ENCODE peak calls at places on chromosome 3, in six cellular contexts. One of them, this sample, is unnamed.
A peak's percentile ranks its signal among the peaks of the same experiment; 100 is the strongest.

GRCh38 chr3:158314426-158315357 is 204.8 kb downstream of the RSRC1 start:
- DNase-seq in activated T-cell treated with anti-CD3 and anti-CD28 coated beads, Interleukin-2, amount 50 U/mL, for 48 hours: no peak
- DNase-seq in EL: no peak
- DNase-seq in mesothelial cell of epicardium: no peak
- DNase-seq in NCI-H2081: no peak
- DNase-seq in stimulated activated naive CD8-positive, alpha-beta T cell treated with anti-CD3 and anti-CD28 coated beads, Interleukin-15, Interleukin-2, amounts not matched to agents 100 U/mL and 50 U/mL, for 24 hours: no peak
- DNase-seq in this sample: no peak

GRCh38 chr3:113532698-113533533 is 561 bp downstream of the SIDT1 start:
- DNase-seq in NCI-H2081: peak; percentile 42
- DNase-seq in stimulated activated naive CD8-positive, alpha-beta T cell treated with anti-CD3 and anti-CD28 coated beads, Interleukin-15, Interleukin-2, amounts not matched to agents 100 U/mL and 50 U/mL, for 24 hours: peak; percentile 59
- DNase-seq in mesothelial cell of epicardium: peak; percentile 49
- DNase-seq in EL: no peak
- DNase-seq in activated T-cell treated with anti-CD3 and anti-CD28 coated beads, Interleukin-2, amount 50 U/mL, for 48 hours: peak; percentile 71
- DNase-seq in this sample: peak; percentile 15

GRCh38 chr3:126216416-126216815 is 36.0 kb upstream of the ALDH1L1 start:
- DNase-seq in activated T-cell treated with anti-CD3 and anti-CD28 coated beads, Interleukin-2, amount 50 U/mL, for 48 hours: no peak
- DNase-seq in stimulated activated naive CD8-positive, alpha-beta T cell treated with anti-CD3 and anti-CD28 coated beads, Interleukin-15, Interleukin-2, amounts not matched to agents 100 U/mL and 50 U/mL, for 24 hours: no peak
- DNase-seq in mesothelial cell of epicardium: no peak
- DNase-seq in EL: peak; percentile 79
- DNase-seq in NCI-H2081: no peak
- DNase-seq in this sample: no peak

GRCh38 chr3:190048831-190049541 is 71.7 kb downstream of the P3H2 start:
- DNase-seq in mesothelial cell of epicardium: no peak
- DNase-seq in EL: peak; percentile 82
- DNase-seq in NCI-H2081: no peak
- DNase-seq in activated T-cell treated with anti-CD3 and anti-CD28 coated beads, Interleukin-2, amount 50 U/mL, for 48 hours: no peak
- DNase-seq in stimulated activated naive CD8-positive, alpha-beta T cell treated with anti-CD3 and anti-CD28 coated beads, Interleukin-15, Interleukin-2, amounts not matched to agents 100 U/mL and 50 U/mL, for 24 hours: no peak
- DNase-seq in this sample: no peak

GRCh38 chr3:9859530-9860025 is 15.8 kb upstream of the RPUSD3 start:
- DNase-seq in NCI-H2081: no peak
- DNase-seq in stimulated activated naive CD8-positive, alpha-beta T cell treated with anti-CD3 and anti-CD28 coated beads, Interleukin-15, Interleukin-2, amounts not matched to agents 100 U/mL and 50 U/mL, for 24 hours: no peak
- DNase-seq in activated T-cell treated with anti-CD3 and anti-CD28 coated beads, Interleukin-2, amount 50 U/mL, for 48 hours: no peak
- DNase-seq in mesothelial cell of epicardium: no peak
- DNase-seq in EL: no peak
- DNase-seq in this sample: no peak

GRCh38 chr3:49173116-49173791 is 1.9 kb downstream of the KLHDC8B start:
- DNase-seq in EL: no peak
- DNase-seq in mesothelial cell of epicardium: peak; percentile 55
- DNase-seq in NCI-H2081: peak; percentile 37
- DNase-seq in stimulated activated naive CD8-positive, alpha-beta T cell treated with anti-CD3 and anti-CD28 coated beads, Interleukin-15, Interleukin-2, amounts not matched to agents 100 U/mL and 50 U/mL, for 24 hours: no peak
- DNase-seq in activated T-cell treated with anti-CD3 and anti-CD28 coated beads, Interleukin-2, amount 50 U/mL, for 48 hours: no peak
- DNase-seq in this sample: no peak

GRCh38 chr3:99780749-99781148 is 36.9 kb upstream of the CMSS1 start:
- DNase-seq in EL: peak; percentile 37
- DNase-seq in mesothelial cell of epicardium: no peak
- DNase-seq in activated T-cell treated with anti-CD3 and anti-CD28 coated beads, Interleukin-2, amount 50 U/mL, for 48 hours: no peak
- DNase-seq in NCI-H2081: no peak
- DNase-seq in stimulated activated naive CD8-positive, alpha-beta T cell treated with anti-CD3 and anti-CD28 coated beads, Interleukin-15, Interleukin-2, amounts not matched to agents 100 U/mL and 50 U/mL, for 24 hours: no peak
- DNase-seq in this sample: no peak

GRCh38 chr3:70543493-70543892 is 231.1 kb upstream of the MDFIC2 start:
- DNase-seq in stimulated activated naive CD8-positive, alpha-beta T cell treated with anti-CD3 and anti-CD28 coated beads, Interleukin-15, Interleukin-2, amounts not matched to agents 100 U/mL and 50 U/mL, for 24 hours: no peak
- DNase-seq in EL: no peak
- DNase-seq in mesothelial cell of epicardium: no peak
- DNase-seq in NCI-H2081: no peak
- DNase-seq in activated T-cell treated with anti-CD3 and anti-CD28 coated beads, Interleukin-2, amount 50 U/mL, for 48 hours: no peak
- DNase-seq in this sample: no peak

GRCh38 chr3:136783708-136784191 is 31.6 kb upstream of the STAG1 start:
- DNase-seq in EL: peak; percentile 72
- DNase-seq in NCI-H2081: no peak
- DNase-seq in stimulated activated naive CD8-positive, alpha-beta T cell treated with anti-CD3 and anti-CD28 coated beads, Interleukin-15, Interleukin-2, amounts not matched to agents 100 U/mL and 50 U/mL, for 24 hours: no peak
- DNase-seq in activated T-cell treated with anti-CD3 and anti-CD28 coated beads, Interleukin-2, amount 50 U/mL, for 48 hours: no peak
- DNase-seq in mesothelial cell of epicardium: no peak
- DNase-seq in this sample: no peak

GRCh38 chr3:46495901-46496456 is 1.8 kb upstream of the RTP3 start:
- DNase-seq in stimulated activated naive CD8-positive, alpha-beta T cell treated with anti-CD3 and anti-CD28 coated beads, Interleukin-15, Interleukin-2, amounts not matched to agents 100 U/mL and 50 U/mL, for 24 hours: no peak
- DNase-seq in EL: peak; percentile 92
- DNase-seq in NCI-H2081: no peak
- DNase-seq in activated T-cell treated with anti-CD3 and anti-CD28 coated beads, Interleukin-2, amount 50 U/mL, for 48 hours: no peak
- DNase-seq in mesothelial cell of epicardium: no peak
- DNase-seq in this sample: no peak

GRCh38 chr3:196936288-196936687 is 6.0 kb downstream of the NCBP2 start:
- DNase-seq in mesothelial cell of epicardium: no peak
- DNase-seq in EL: no peak
- DNase-seq in activated T-cell treated with anti-CD3 and anti-CD28 coated beads, Interleukin-2, amount 50 U/mL, for 48 hours: no peak
- DNase-seq in stimulated activated naive CD8-positive, alpha-beta T cell treated with anti-CD3 and anti-CD28 coated beads, Interleukin-15, Interleukin-2, amounts not matched to agents 100 U/mL and 50 U/mL, for 24 hours: no peak
- DNase-seq in NCI-H2081: no peak
- DNase-seq in this sample: no peak

GRCh38 chr3:100108464-100109079 is 5.7 kb downstream of the FILIP1L start:
- DNase-seq in activated T-cell treated with anti-CD3 and anti-CD28 coated beads, Interleukin-2, amount 50 U/mL, for 48 hours: no peak
- DNase-seq in EL: no peak
- DNase-seq in mesothelial cell of epicardium: no peak
- DNase-seq in NCI-H2081: no peak
- DNase-seq in stimulated activated naive CD8-positive, alpha-beta T cell treated with anti-CD3 and anti-CD28 coated beads, Interleukin-15, Interleukin-2, amounts not matched to agents 100 U/mL and 50 U/mL, for 24 hours: no peak
- DNase-seq in this sample: no peak

GRCh38 chr3:83003917-83004316 is 1242.5 kb upstream of the GBE1 start:
- DNase-seq in mesothelial cell of epicardium: no peak
- DNase-seq in stimulated activated naive CD8-positive, alpha-beta T cell treated with anti-CD3 and anti-CD28 coated beads, Interleukin-15, Interleukin-2, amounts not matched to agents 100 U/mL and 50 U/mL, for 24 hours: no peak
- DNase-seq in activated T-cell treated with anti-CD3 and anti-CD28 coated beads, Interleukin-2, amount 50 U/mL, for 48 hours: no peak
- DNase-seq in EL: no peak
- DNase-seq in NCI-H2081: peak; percentile 7
- DNase-seq in this sample: no peak

GRCh38 chr3:11774296-11774877 is 72.3 kb downstream of the TAMM41 start:
- DNase-seq in mesothelial cell of epicardium: no peak
- DNase-seq in NCI-H2081: no peak
- DNase-seq in stimulated activated naive CD8-positive, alpha-beta T cell treated with anti-CD3 and anti-CD28 coated beads, Interleukin-15, Interleukin-2, amounts not matched to agents 100 U/mL and 50 U/mL, for 24 hours: no peak
- DNase-seq in activated T-cell treated with anti-CD3 and anti-CD28 coated beads, Interleukin-2, amount 50 U/mL, for 48 hours: no peak
- DNase-seq in EL: peak; percentile 55
- DNase-seq in this sample: peak; percentile 26

GRCh38 chr3:13249630-13250395 is 170.3 kb downstream of the NUP210 start:
- DNase-seq in stimulated activated naive CD8-positive, alpha-beta T cell treated with anti-CD3 and anti-CD28 coated beads, Interleukin-15, Interleukin-2, amounts not matched to agents 100 U/mL and 50 U/mL, for 24 hours: no peak
- DNase-seq in NCI-H2081: no peak
- DNase-seq in activated T-cell treated with anti-CD3 and anti-CD28 coated beads, Interleukin-2, amount 50 U/mL, for 48 hours: no peak
- DNase-seq in EL: no peak
- DNase-seq in mesothelial cell of epicardium: no peak
- DNase-seq in this sample: no peak

GRCh38 chr3:27312044-27312668 is 57.0 kb downstream of the NEK10 start:
- DNase-seq in EL: peak; percentile 83
- DNase-seq in NCI-H2081: peak; percentile 60
- DNase-seq in mesothelial cell of epicardium: no peak
- DNase-seq in stimulated activated naive CD8-positive, alpha-beta T cell treated with anti-CD3 and anti-CD28 coated beads, Interleukin-15, Interleukin-2, amounts not matched to agents 100 U/mL and 50 U/mL, for 24 hours: no peak
- DNase-seq in activated T-cell treated with anti-CD3 and anti-CD28 coated beads, Interleukin-2, amount 50 U/mL, for 48 hours: peak; percentile 20
- DNase-seq in this sample: peak; percentile 45

GRCh38 chr3:16286161-16286560 is 21.1 kb downstream of the OXNAD1 start:
- DNase-seq in activated T-cell treated with anti-CD3 and anti-CD28 coated beads, Interleukin-2, amount 50 U/mL, for 48 hours: peak; percentile 70
- DNase-seq in EL: no peak
- DNase-seq in NCI-H2081: no peak
- DNase-seq in stimulated activated naive CD8-positive, alpha-beta T cell treated with anti-CD3 and anti-CD28 coated beads, Interleukin-15, Interleukin-2, amounts not matched to agents 100 U/mL and 50 U/mL, for 24 hours: peak; percentile 65
- DNase-seq in mesothelial cell of epicardium: no peak
- DNase-seq in this sample: no peak

GRCh38 chr3:66396888-66397287 is 103.9 kb downstream of the LRIG1 start:
- DNase-seq in EL: no peak
- DNase-seq in stimulated activated naive CD8-positive, alpha-beta T cell treated with anti-CD3 and anti-CD28 coated beads, Interleukin-15, Interleukin-2, amounts not matched to agents 100 U/mL and 50 U/mL, for 24 hours: no peak
- DNase-seq in mesothelial cell of epicardium: no peak
- DNase-seq in activated T-cell treated with anti-CD3 and anti-CD28 coated beads, Interleukin-2, amount 50 U/mL, for 48 hours: no peak
- DNase-seq in NCI-H2081: no peak
- DNase-seq in this sample: no peak

GRCh38 chr3:14266361-14266760 is 87.7 kb downstream of the LSM3 start:
- DNase-seq in activated T-cell treated with anti-CD3 and anti-CD28 coated beads, Interleukin-2, amount 50 U/mL, for 48 hours: no peak
- DNase-seq in mesothelial cell of epicardium: no peak
- DNase-seq in EL: peak; percentile 84
- DNase-seq in NCI-H2081: no peak
- DNase-seq in stimulated activated naive CD8-positive, alpha-beta T cell treated with anti-CD3 and anti-CD28 coated beads, Interleukin-15, Interleukin-2, amounts not matched to agents 100 U/mL and 50 U/mL, for 24 hours: no peak
- DNase-seq in this sample: no peak

GRCh38 chr3:10351013-10351735 is 30.3 kb upstream of the SEC13 start:
- DNase-seq in mesothelial cell of epicardium: no peak
- DNase-seq in NCI-H2081: no peak
- DNase-seq in EL: no peak
- DNase-seq in stimulated activated naive CD8-positive, alpha-beta T cell treated with anti-CD3 and anti-CD28 coated beads, Interleukin-15, Interleukin-2, amounts not matched to agents 100 U/mL and 50 U/mL, for 24 hours: no peak
- DNase-seq in activated T-cell treated with anti-CD3 and anti-CD28 coated beads, Interleukin-2, amount 50 U/mL, for 48 hours: no peak
- DNase-seq in this sample: no peak

GRCh38 chr3:183502782-183503181 is 52.7 kb downstream of the KLHL6 start:
- DNase-seq in stimulated activated naive CD8-positive, alpha-beta T cell treated with anti-CD3 and anti-CD28 coated beads, Interleukin-15, Interleukin-2, amounts not matched to agents 100 U/mL and 50 U/mL, for 24 hours: no peak
- DNase-seq in activated T-cell treated with anti-CD3 and anti-CD28 coated beads, Interleukin-2, amount 50 U/mL, for 48 hours: no peak
- DNase-seq in EL: no peak
- DNase-seq in NCI-H2081: peak; percentile 80
- DNase-seq in mesothelial cell of epicardium: no peak
- DNase-seq in this sample: peak; percentile 86

GRCh38 chr3:158097571-158098553 is 8.4 kb downstream of the SHOX2 start:
- DNase-seq in mesothelial cell of epicardium: peak; percentile 89
- DNase-seq in EL: peak; percentile 45
- DNase-seq in activated T-cell treated with anti-CD3 and anti-CD28 coated beads, Interleukin-2, amount 50 U/mL, for 48 hours: peak; percentile 85
- DNase-seq in NCI-H2081: peak; percentile 97
- DNase-seq in stimulated activated naive CD8-positive, alpha-beta T cell treated with anti-CD3 and anti-CD28 coated beads, Interleukin-15, Interleukin-2, amounts not matched to agents 100 U/mL and 50 U/mL, for 24 hours: peak; percentile 77
- DNase-seq in this sample: no peak

GRCh38 chr3:184523825-184524615 is 37.6 kb upstream of the EPHB3 start:
- DNase-seq in EL: peak; percentile 73
- DNase-seq in mesothelial cell of epicardium: no peak
- DNase-seq in stimulated activated naive CD8-positive, alpha-beta T cell treated with anti-CD3 and anti-CD28 coated beads, Interleukin-15, Interleukin-2, amounts not matched to agents 100 U/mL and 50 U/mL, for 24 hours: peak; percentile 16
- DNase-seq in NCI-H2081: no peak
- DNase-seq in activated T-cell treated with anti-CD3 and anti-CD28 coated beads, Interleukin-2, amount 50 U/mL, for 48 hours: no peak
- DNase-seq in this sample: no peak

GRCh38 chr3:172042136-172042535 is 2.8 kb downstream of the FNDC3B start:
- DNase-seq in mesothelial cell of epicardium: no peak
- DNase-seq in EL: peak; percentile 39
- DNase-seq in NCI-H2081: no peak
- DNase-seq in stimulated activated naive CD8-positive, alpha-beta T cell treated with anti-CD3 and anti-CD28 coated beads, Interleukin-15, Interleukin-2, amounts not matched to agents 100 U/mL and 50 U/mL, for 24 hours: no peak
- DNase-seq in activated T-cell treated with anti-CD3 and anti-CD28 coated beads, Interleukin-2, amount 50 U/mL, for 48 hours: no peak
- DNase-seq in this sample: no peak

GRCh38 chr3:155326901-155327300 is 33.4 kb upstream of the STRIT1 start:
- DNase-seq in stimulated activated naive CD8-positive, alpha-beta T cell treated with anti-CD3 and anti-CD28 coated beads, Interleukin-15, Interleukin-2, amounts not matched to agents 100 U/mL and 50 U/mL, for 24 hours: no peak
- DNase-seq in mesothelial cell of epicardium: no peak
- DNase-seq in activated T-cell treated with anti-CD3 and anti-CD28 coated beads, Interleukin-2, amount 50 U/mL, for 48 hours: no peak
- DNase-seq in EL: no peak
- DNase-seq in NCI-H2081: no peak
- DNase-seq in this sample: no peak

GRCh38 chr3:174333640-174334039 is 525.5 kb upstream of the NAALADL2 start:
- DNase-seq in NCI-H2081: peak; percentile 57
- DNase-seq in EL: no peak
- DNase-seq in stimulated activated naive CD8-positive, alpha-beta T cell treated with anti-CD3 and anti-CD28 coated beads, Interleukin-15, Interleukin-2, amounts not matched to agents 100 U/mL and 50 U/mL, for 24 hours: no peak
- DNase-seq in activated T-cell treated with anti-CD3 and anti-CD28 coated beads, Interleukin-2, amount 50 U/mL, for 48 hours: no peak
- DNase-seq in mesothelial cell of epicardium: no peak
- DNase-seq in this sample: no peak

GRCh38 chr3:126129408-126129891 is 45.5 kb upstream of the SLC41A3 start:
- DNase-seq in activated T-cell treated with anti-CD3 and anti-CD28 coated beads, Interleukin-2, amount 50 U/mL, for 48 hours: no peak
- DNase-seq in NCI-H2081: no peak
- DNase-seq in EL: peak; percentile 70
- DNase-seq in stimulated activated naive CD8-positive, alpha-beta T cell treated with anti-CD3 and anti-CD28 coated beads, Interleukin-15, Interleukin-2, amounts not matched to agents 100 U/mL and 50 U/mL, for 24 hours: no peak
- DNase-seq in mesothelial cell of epicardium: peak; percentile 25
- DNase-seq in this sample: no peak

GRCh38 chr3:13261104-13261800 is 158.9 kb downstream of the NUP210 start:
- DNase-seq in stimulated activated naive CD8-positive, alpha-beta T cell treated with anti-CD3 and anti-CD28 coated beads, Interleukin-15, Interleukin-2, amounts not matched to agents 100 U/mL and 50 U/mL, for 24 hours: no peak
- DNase-seq in mesothelial cell of epicardium: no peak
- DNase-seq in NCI-H2081: no peak
- DNase-seq in activated T-cell treated with anti-CD3 and anti-CD28 coated beads, Interleukin-2, amount 50 U/mL, for 48 hours: no peak
- DNase-seq in EL: no peak
- DNase-seq in this sample: no peak

GRCh38 chr3:9831253-9831652 is 12.6 kb downstream of the RPUSD3 start:
- DNase-seq in mesothelial cell of epicardium: no peak
- DNase-seq in stimulated activated naive CD8-positive, alpha-beta T cell treated with anti-CD3 and anti-CD28 coated beads, Interleukin-15, Interleukin-2, amounts not matched to agents 100 U/mL and 50 U/mL, for 24 hours: no peak
- DNase-seq in NCI-H2081: no peak
- DNase-seq in activated T-cell treated with anti-CD3 and anti-CD28 coated beads, Interleukin-2, amount 50 U/mL, for 48 hours: no peak
- DNase-seq in EL: no peak
- DNase-seq in this sample: no peak

GRCh38 chr3:17742837-17743659 is 617 bp upstream of the TBC1D5 start:
- DNase-seq in mesothelial cell of epicardium: no peak
- DNase-seq in stimulated activated naive CD8-positive, alpha-beta T cell treated with anti-CD3 and anti-CD28 coated beads, Interleukin-15, Interleukin-2, amounts not matched to agents 100 U/mL and 50 U/mL, for 24 hours: no peak
- DNase-seq in activated T-cell treated with anti-CD3 and anti-CD28 coated beads, Interleukin-2, amount 50 U/mL, for 48 hours: no peak
- DNase-seq in NCI-H2081: no peak
- DNase-seq in EL: no peak
- DNase-seq in this sample: no peak

GRCh38 chr3:135368316-135368715 is 573.3 kb downstream of the EPHB1 start:
- DNase-seq in activated T-cell treated with anti-CD3 and anti-CD28 coated beads, Interleukin-2, amount 50 U/mL, for 48 hours: no peak
- DNase-seq in NCI-H2081: no peak
- DNase-seq in EL: no peak
- DNase-seq in mesothelial cell of epicardium: no peak
- DNase-seq in stimulated activated naive CD8-positive, alpha-beta T cell treated with anti-CD3 and anti-CD28 coated beads, Interleukin-15, Interleukin-2, amounts not matched to agents 100 U/mL and 50 U/mL, for 24 hours: no peak
- DNase-seq in this sample: no peak

GRCh38 chr3:58041182-58041825 is 33.1 kb downstream of the FLNB start:
- DNase-seq in EL: peak; percentile 56
- DNase-seq in activated T-cell treated with anti-CD3 and anti-CD28 coated beads, Interleukin-2, amount 50 U/mL, for 48 hours: no peak
- DNase-seq in mesothelial cell of epicardium: no peak
- DNase-seq in NCI-H2081: peak; percentile 26
- DNase-seq in stimulated activated naive CD8-positive, alpha-beta T cell treated with anti-CD3 and anti-CD28 coated beads, Interleukin-15, Interleukin-2, amounts not matched to agents 100 U/mL and 50 U/mL, for 24 hours: no peak
- DNase-seq in this sample: no peak

GRCh38 chr3:3260870-3261269 is 81.4 kb upstream of the CRBN start:
- DNase-seq in EL: no peak
- DNase-seq in mesothelial cell of epicardium: no peak
- DNase-seq in NCI-H2081: no peak
- DNase-seq in stimulated activated naive CD8-positive, alpha-beta T cell treated with anti-CD3 and anti-CD28 coated beads, Interleukin-15, Interleukin-2, amounts not matched to agents 100 U/mL and 50 U/mL, for 24 hours: no peak
- DNase-seq in activated T-cell treated with anti-CD3 and anti-CD28 coated beads, Interleukin-2, amount 50 U/mL, for 48 hours: no peak
- DNase-seq in this sample: no peak

This sample was measured in globus pallidus.